ENCODE peak calls at places on chromosome X, in five cellular contexts. One of them, this sample, is unnamed.

GRCh38 chrX:101449279-101449678 is 36.0 kb upstream of the ARMCX4 start:
- DNase-seq in choroid plexus epithelial cell: no peak
- DNase-seq in IMR-90: no peak
- DNase-seq in neural crest cell: no peak
- DNase-seq in epithelial cell of esophagus: no peak
- DNase-seq in this sample: no peak

GRCh38 chrX:135009838-135010237 is 12.5 kb downstream of the RTL8B start:
- DNase-seq in choroid plexus epithelial cell: no peak
- DNase-seq in IMR-90: no peak
- DNase-seq in neural crest cell: no peak
- DNase-seq in epithelial cell of esophagus: no peak
- DNase-seq in this sample: no peak

GRCh38 chrX:135382260-135382659 is 39.5 kb upstream of the SMIM10L2A start:
- DNase-seq in choroid plexus epithelial cell: no peak
- DNase-seq in IMR-90: no peak
- DNase-seq in neural crest cell: no peak
- DNase-seq in epithelial cell of esophagus: no peak
- DNase-seq in this sample: no peak

GRCh38 chrX:150324035-150324728 is 38.9 kb upstream of the MAMLD1 start:
- DNase-seq in choroid plexus epithelial cell: peak
- DNase-seq in IMR-90: peak
- DNase-seq in neural crest cell: no peak
- DNase-seq in epithelial cell of esophagus: peak
- DNase-seq in this sample: no peak

GRCh38 chrX:119228506-119229290 is 7.4 kb upstream of the PGRMC1 start:
- DNase-seq in choroid plexus epithelial cell: peak
- DNase-seq in IMR-90: peak
- DNase-seq in neural crest cell: no peak
- DNase-seq in epithelial cell of esophagus: peak
- DNase-seq in this sample: no peak

GRCh38 chrX:103533428-103534216 is 14.3 kb upstream of the RAB40A start:
- DNase-seq in choroid plexus epithelial cell: peak
- DNase-seq in IMR-90: peak
- DNase-seq in neural crest cell: peak
- DNase-seq in epithelial cell of esophagus: peak
- DNase-seq in this sample: peak

GRCh38 chrX:126489141-126489540 is 63.5 kb downstream of the DCAF12L1 start:
- DNase-seq in choroid plexus epithelial cell: no peak
- DNase-seq in IMR-90: no peak
- DNase-seq in neural crest cell: no peak
- DNase-seq in epithelial cell of esophagus: no peak
- DNase-seq in this sample: no peak

GRCh38 chrX:19795289-19795688 is 92.1 kb downstream of the SH3KBP1 start:
- DNase-seq in choroid plexus epithelial cell: no peak
- DNase-seq in IMR-90: no peak
- DNase-seq in neural crest cell: no peak
- DNase-seq in epithelial cell of esophagus: no peak
- DNase-seq in this sample: no peak

GRCh38 chrX:68989865-68990606 is 161.2 kb downstream of the EFNB1 start:
- DNase-seq in choroid plexus epithelial cell: peak
- DNase-seq in IMR-90: peak
- DNase-seq in neural crest cell: peak
- DNase-seq in epithelial cell of esophagus: peak
- DNase-seq in this sample: no peak

GRCh38 chrX:2627272-2627867 is 63.7 kb upstream of the CD99 start:
- DNase-seq in choroid plexus epithelial cell: peak
- DNase-seq in IMR-90: peak
- DNase-seq in neural crest cell: peak
- DNase-seq in epithelial cell of esophagus: peak
- DNase-seq in this sample: no peak

GRCh38 chrX:123219916-123220315 is 35.8 kb downstream of the GRIA3 start:
- DNase-seq in choroid plexus epithelial cell: no peak
- DNase-seq in IMR-90: no peak
- DNase-seq in neural crest cell: no peak
- DNase-seq in epithelial cell of esophagus: no peak
- DNase-seq in this sample: no peak

GRCh38 chrX:39532761-39533160 is 565.0 kb downstream of the BCOR start:
- DNase-seq in choroid plexus epithelial cell: no peak
- DNase-seq in IMR-90: no peak
- DNase-seq in neural crest cell: no peak
- DNase-seq in epithelial cell of esophagus: no peak
- DNase-seq in this sample: no peak

GRCh38 chrX:9312922-9313867 is 151.7 kb upstream of the TBL1X start:
- DNase-seq in choroid plexus epithelial cell: no peak
- DNase-seq in IMR-90: no peak
- DNase-seq in neural crest cell: peak
- DNase-seq in epithelial cell of esophagus: peak
- DNase-seq in this sample: no peak

GRCh38 chrX:24858004-24858746 is 157.6 kb downstream of the ARX start:
- DNase-seq in choroid plexus epithelial cell: peak
- DNase-seq in IMR-90: peak
- DNase-seq in neural crest cell: no peak
- DNase-seq in epithelial cell of esophagus: no peak
- DNase-seq in this sample: no peak

GRCh38 chrX:66994729-66995128 is 355.9 kb upstream of the EDA2R start:
- DNase-seq in choroid plexus epithelial cell: no peak
- DNase-seq in IMR-90: no peak
- DNase-seq in neural crest cell: no peak
- DNase-seq in epithelial cell of esophagus: no peak
- DNase-seq in this sample: no peak

GRCh38 chrX:102599950-102600579 is 750 bp downstream of the ARMCX5 start:
- DNase-seq in choroid plexus epithelial cell: peak
- DNase-seq in IMR-90: peak
- DNase-seq in neural crest cell: no peak
- DNase-seq in epithelial cell of esophagus: peak
- DNase-seq in this sample: no peak

GRCh38 chrX:48714573-48714972 is 18.0 kb downstream of the SUV39H1 start:
- DNase-seq in choroid plexus epithelial cell: no peak
- DNase-seq in IMR-90: peak
- DNase-seq in neural crest cell: no peak
- DNase-seq in epithelial cell of esophagus: no peak
- DNase-seq in this sample: no peak

GRCh38 chrX:101550825-101551767 is 749 bp downstream of the ARMCX1 start:
- DNase-seq in choroid plexus epithelial cell: peak
- DNase-seq in IMR-90: peak
- DNase-seq in neural crest cell: peak
- DNase-seq in epithelial cell of esophagus: peak
- DNase-seq in this sample: no peak

GRCh38 chrX:41875142-41875541 is 48.2 kb downstream of the CASK start:
- DNase-seq in choroid plexus epithelial cell: peak
- DNase-seq in IMR-90: peak
- DNase-seq in neural crest cell: no peak
- DNase-seq in epithelial cell of esophagus: no peak
- DNase-seq in this sample: no peak

GRCh38 chrX:22093550-22093949 is 61.4 kb downstream of the PHEX start:
- DNase-seq in choroid plexus epithelial cell: no peak
- DNase-seq in IMR-90: no peak
- DNase-seq in neural crest cell: no peak
- DNase-seq in epithelial cell of esophagus: no peak
- DNase-seq in this sample: no peak

GRCh38 chrX:31333181-31333831 is 261.5 kb upstream of the FTHL17 start:
- DNase-seq in choroid plexus epithelial cell: peak
- DNase-seq in IMR-90: peak
- DNase-seq in neural crest cell: no peak
- DNase-seq in epithelial cell of esophagus: peak
- DNase-seq in this sample: no peak

GRCh38 chrX:152637649-152638442 is at the start of gene GABRQ:
- DNase-seq in choroid plexus epithelial cell: peak
- DNase-seq in IMR-90: no peak
- DNase-seq in neural crest cell: peak
- DNase-seq in epithelial cell of esophagus: peak
- DNase-seq in this sample: no peak

GRCh38 chrX:88135735-88136134 is 611.3 kb upstream of the CPXCR1 start:
- DNase-seq in choroid plexus epithelial cell: peak
- DNase-seq in IMR-90: no peak
- DNase-seq in neural crest cell: no peak
- DNase-seq in epithelial cell of esophagus: no peak
- DNase-seq in this sample: no peak

GRCh38 chrX:68835104-68835442 is 6.3 kb downstream of the EFNB1 start:
- DNase-seq in choroid plexus epithelial cell: no peak
- DNase-seq in IMR-90: no peak
- DNase-seq in neural crest cell: no peak
- DNase-seq in epithelial cell of esophagus: no peak
- DNase-seq in this sample: no peak

GRCh38 chrX:110002300-110003166 is at the start of gene TMEM164:
- DNase-seq in choroid plexus epithelial cell: peak
- DNase-seq in IMR-90: peak
- DNase-seq in neural crest cell: peak
- DNase-seq in epithelial cell of esophagus: peak
- DNase-seq in this sample: peak

GRCh38 chrX:134526399-134526798 is 66.4 kb downstream of the HPRT1 start:
- DNase-seq in choroid plexus epithelial cell: no peak
- DNase-seq in IMR-90: peak
- DNase-seq in neural crest cell: no peak
- DNase-seq in epithelial cell of esophagus: peak
- DNase-seq in this sample: no peak

GRCh38 chrX:130893356-130894085 is 9.5 kb downstream of the ENOX2 start:
- DNase-seq in choroid plexus epithelial cell: peak
- DNase-seq in IMR-90: peak
- DNase-seq in neural crest cell: no peak
- DNase-seq in epithelial cell of esophagus: no peak
- DNase-seq in this sample: no peak

GRCh38 chrX:115952417-115953092 is 218.0 kb upstream of the AGTR2 start:
- DNase-seq in choroid plexus epithelial cell: no peak
- DNase-seq in IMR-90: no peak
- DNase-seq in neural crest cell: no peak
- DNase-seq in epithelial cell of esophagus: no peak
- DNase-seq in this sample: no peak

GRCh38 chrX:115958687-115959359 is 211.7 kb upstream of the AGTR2 start:
- DNase-seq in choroid plexus epithelial cell: no peak
- DNase-seq in IMR-90: no peak
- DNase-seq in neural crest cell: no peak
- DNase-seq in epithelial cell of esophagus: peak
- DNase-seq in this sample: no peak

GRCh38 chrX:115960440-115961084 is 210.0 kb upstream of the AGTR2 start:
- DNase-seq in choroid plexus epithelial cell: no peak
- DNase-seq in IMR-90: no peak
- DNase-seq in neural crest cell: no peak
- DNase-seq in epithelial cell of esophagus: peak
- DNase-seq in this sample: no peak

DNA sequence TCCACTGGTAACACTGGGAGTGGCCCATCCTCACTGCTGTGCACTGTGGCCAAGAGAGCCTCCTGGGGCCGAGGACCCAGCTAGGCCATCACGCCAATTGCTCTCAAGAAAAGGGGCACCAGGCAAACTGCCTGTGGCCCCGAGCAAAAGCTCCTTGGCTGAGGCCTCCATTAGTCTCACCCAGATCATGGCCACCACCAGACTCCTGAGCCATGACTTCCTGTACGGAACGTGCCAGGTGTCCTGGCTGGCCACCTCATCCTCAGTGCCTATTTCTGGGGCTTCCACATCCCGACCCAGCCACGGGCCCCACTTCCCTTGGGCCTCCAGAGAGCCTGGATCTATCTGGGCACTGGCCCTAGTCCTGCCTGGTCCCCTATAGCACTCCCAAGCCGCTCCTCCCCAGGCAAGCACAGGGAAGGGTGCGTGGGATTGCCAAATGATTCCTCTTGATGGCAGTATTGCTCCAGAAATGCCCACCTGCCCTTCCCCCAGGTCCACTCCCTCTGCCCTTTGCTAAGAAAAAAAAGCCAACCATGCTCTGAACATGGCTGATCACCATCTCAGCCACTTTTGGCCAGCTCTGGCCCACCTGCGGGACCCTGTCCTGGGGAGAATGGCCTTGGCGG is 212.6 kb upstream of the AGTR2 start:
- DNase-seq in choroid plexus epithelial cell: no peak
- DNase-seq in IMR-90: no peak
- DNase-seq in neural crest cell: no peak
- DNase-seq in epithelial cell of esophagus: no peak
- DNase-seq in this sample: no peak
- TF ChIP-seq CTCF in choroid plexus epithelial cell: no peak
- TF ChIP-seq CTCF in IMR-90: no peak
- TF ChIP-seq CTCF in neural crest cell: peak
- TF ChIP-seq CTCF in epithelial cell of esophagus: no peak
- TF ChIP-seq CTCF in this sample: no peak

GRCh38 chrX:43961699-43962098 is 11.5 kb downstream of the NDP start:
- DNase-seq in choroid plexus epithelial cell: no peak
- DNase-seq in IMR-90: no peak
- DNase-seq in neural crest cell: no peak
- DNase-seq in epithelial cell of esophagus: no peak
- DNase-seq in this sample: no peak
- TF ChIP-seq CTCF in choroid plexus epithelial cell: peak
- TF ChIP-seq CTCF in IMR-90: peak
- TF ChIP-seq CTCF in neural crest cell: peak
- TF ChIP-seq CTCF in epithelial cell of esophagus: peak
- TF ChIP-seq CTCF in this sample: peak

GRCh38 chrX:106980952-106981626 is 18.9 kb downstream of the MORC4 start:
- DNase-seq in choroid plexus epithelial cell: no peak
- DNase-seq in IMR-90: no peak
- DNase-seq in neural crest cell: no peak
- DNase-seq in epithelial cell of esophagus: no peak
- DNase-seq in this sample: no peak
- TF ChIP-seq CTCF in choroid plexus epithelial cell: no peak
- TF ChIP-seq CTCF in IMR-90: no peak
- TF ChIP-seq CTCF in neural crest cell: no peak
- TF ChIP-seq CTCF in epithelial cell of esophagus: no peak
- TF ChIP-seq CTCF in this sample: no peak

DNA sequence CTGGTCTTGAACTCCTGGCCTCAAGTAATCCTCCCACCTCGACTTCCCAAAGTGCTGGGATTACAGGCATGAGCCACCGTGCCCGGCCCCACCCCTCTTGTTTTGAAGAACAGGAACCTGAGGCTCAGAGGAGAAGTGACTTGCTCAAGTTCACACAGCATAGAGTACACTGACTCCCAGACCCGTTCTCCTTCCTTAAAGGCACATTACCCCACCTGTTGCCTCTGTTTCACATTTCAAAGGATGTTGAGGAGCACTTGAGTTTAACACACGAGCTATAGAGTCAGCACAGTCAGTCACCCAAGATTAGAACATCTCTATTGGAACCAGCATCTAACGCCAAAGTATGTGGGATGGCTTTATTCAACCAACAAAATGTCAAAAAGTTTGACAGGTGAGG is 51.1 kb downstream of the RAI2 start:
- DNase-seq in choroid plexus epithelial cell: no peak
- DNase-seq in IMR-90: no peak
- DNase-seq in neural crest cell: no peak
- DNase-seq in epithelial cell of esophagus: no peak
- DNase-seq in this sample: no peak
- TF ChIP-seq CTCF in choroid plexus epithelial cell: no peak
- TF ChIP-seq CTCF in IMR-90: no peak
- TF ChIP-seq CTCF in neural crest cell: no peak
- TF ChIP-seq CTCF in epithelial cell of esophagus: no peak
- TF ChIP-seq CTCF in this sample: no peak

This sample was measured in CD14-positive monocyte.